ENCODE peak calls at places on chromosomes 1 and 21, in seven cellular contexts. O, P, N, F, U, Y and K are unnamed samples.

GRCh38 chr1:43039228-43040055 is 80.8 kb upstream of the SLC2A1 start:
- DNase-seq in O (no peak), P (no peak), N (no peak), F (no peak), U (no peak), Y (no peak), K (no peak)

GRCh38 chr1:109652446-109652845 is 3.5 kb upstream of the GSTM4 start:
- DNase-seq in O (no peak), P (no peak), N (no peak), F (no peak), U (no peak), Y (no peak), K (no peak)

GRCh38 chr1:41537257-41537656 is 52.8 kb upstream of the EDN2 start:
- DNase-seq in O (no peak), P (no peak), N (no peak), F (peak), U (peak), Y (no peak), K (peak)

GRCh38 chr1:45246760-45247159 is 40.4 kb upstream of the ZSWIM5 start:
- DNase-seq in O (peak), P (no peak), N (no peak), F (peak), U (peak), Y (no peak), K (peak)

GRCh38 chr1:99707535-99708142 is 58.8 kb downstream of the FRRS1 start:
- DNase-seq in O (peak), P (peak), N (peak), F (peak), U (peak), Y (no peak), K (peak)

GRCh38 chr1:58290685-58291372 is 255.7 kb downstream of the OMA1 start:
- DNase-seq in O (peak), P (no peak), N (no peak), F (peak), U (peak), Y (no peak), K (peak)

GRCh38 chr1:45512641-45513054 is 9.0 kb downstream of the PRDX1 start:
- DNase-seq in O (peak), P (no peak), N (peak), F (peak), U (peak), Y (no peak), K (peak)

GRCh38 chr21:45993210-45994085 is 11.9 kb downstream of the COL6A1 start:
- DNase-seq in O (no peak), P (peak), N (no peak), F (no peak), U (no peak), Y (peak), K (no peak)

GRCh38 chr21:20570824-20571232 is 427.4 kb upstream of the NCAM2 start:
- DNase-seq in O (no peak), P (no peak), N (no peak), F (no peak), U (no peak), Y (no peak), K (peak)

GRCh38 chr1:225437710-225438437 is 10.0 kb upstream of the LBR start:
- DNase-seq in O (no peak), P (no peak), N (no peak), F (peak), U (peak), Y (no peak), K (peak)

GRCh38 chr1:117173711-117174110 is 37.0 kb downstream of the VTCN1 start:
- DNase-seq in O (no peak), P (no peak), N (no peak), F (no peak), U (no peak), Y (no peak), K (no peak)

GRCh38 chr1:72845342-72845741 is 563.0 kb upstream of the NEGR1 start:
- DNase-seq in O (no peak), P (no peak), N (no peak), F (peak), U (peak), Y (no peak), K (peak)

GRCh38 chr1:202274611-202275010 is 67.1 kb downstream of the UBE2T start:
- DNase-seq in O (no peak), P (no peak), N (peak), F (peak), U (peak), Y (peak), K (peak)

GRCh38 chr1:178126790-178127189 is 32.9 kb downstream of the RASAL2 start:
- DNase-seq in O (peak), P (no peak), N (no peak), F (peak), U (peak), Y (peak), K (peak)

GRCh38 chr1:228198977-228199590 is 8.8 kb upstream of the OBSCN start:
- DNase-seq in O (no peak), P (no peak), N (no peak), F (peak), U (peak), Y (no peak), K (peak)

GRCh38 chr1:154726443-154726842 is 118.5 kb upstream of the ADAR start:
- DNase-seq in O (no peak), P (no peak), N (no peak), F (no peak), U (no peak), Y (no peak), K (no peak)

GRCh38 chr1:94142022-94142421 is 21.1 kb upstream of the ABCA4 start:
- DNase-seq in O (no peak), P (no peak), N (no peak), F (peak), U (peak), Y (no peak), K (peak)

DNA sequence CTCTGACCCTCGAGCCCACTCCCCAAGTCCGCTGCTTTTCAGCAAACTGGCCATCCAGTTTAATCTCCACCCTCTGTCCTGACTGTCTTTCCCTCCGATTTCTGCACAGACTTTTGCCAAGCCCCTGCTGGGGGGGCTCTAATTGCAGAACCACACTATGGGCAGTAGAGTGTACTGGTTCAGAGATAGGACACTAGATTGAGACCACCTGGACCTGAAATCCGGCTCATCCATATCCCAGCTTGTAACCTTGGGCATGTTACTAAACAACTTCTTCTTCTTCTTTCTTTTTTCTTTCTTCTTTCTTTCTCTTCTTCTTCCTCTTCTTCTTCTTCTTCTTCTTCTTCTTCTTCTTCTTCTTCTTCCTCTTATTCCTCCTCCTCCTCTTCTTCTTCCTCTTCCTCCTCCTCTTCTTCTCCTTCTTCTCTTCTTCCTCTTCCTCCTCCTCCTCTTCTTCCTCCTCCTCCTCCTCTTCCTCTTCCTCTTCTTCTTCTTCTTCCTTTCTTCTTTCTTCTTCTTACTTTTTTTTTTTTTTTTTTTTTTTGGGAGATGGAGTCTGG is 7.7 kb downstream of the LRRC71 start:
- DNase-seq in O (no peak), P (no peak), N (no peak), F (no peak), U (no peak), Y (no peak), K (no peak)
- TF ChIP-seq CTCF in O (no peak), P (no peak), N (no peak), F (no peak), U (no peak), Y (peak), K (no peak)

DNA sequence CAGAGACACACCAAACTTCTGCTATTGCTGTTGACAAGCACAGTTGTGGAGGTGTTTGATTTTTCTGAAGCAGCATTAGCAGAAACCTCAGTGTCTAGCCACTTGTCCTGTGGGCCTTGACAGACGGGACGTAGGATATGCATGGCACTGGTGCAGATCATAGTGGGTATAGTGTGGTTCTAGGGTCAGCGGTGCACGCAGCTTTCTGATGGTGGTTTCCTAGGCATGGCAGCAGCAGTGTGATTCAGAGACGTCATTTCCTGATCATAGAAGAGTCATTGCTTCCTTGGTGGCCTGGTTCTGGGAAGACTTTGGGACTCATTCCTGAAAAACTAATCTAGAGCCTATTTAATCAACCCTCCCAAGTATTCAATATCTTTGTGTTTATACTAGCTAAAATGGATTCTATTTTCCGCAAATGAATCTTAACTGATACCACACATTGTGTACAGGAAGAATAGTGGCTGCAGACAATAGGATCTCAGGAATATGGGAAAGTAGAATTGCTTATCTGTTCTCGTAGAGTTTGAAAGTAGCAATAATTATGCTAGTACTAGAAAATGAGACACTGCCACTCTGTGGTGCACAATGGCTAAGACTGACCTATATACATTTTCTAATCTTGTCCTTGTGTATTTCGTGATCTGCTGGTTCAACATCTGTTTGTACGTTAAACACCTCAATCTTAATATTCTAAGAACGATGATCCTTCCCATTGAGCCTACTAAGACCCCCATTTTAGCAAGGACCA is 2.8 kb upstream of the USP1 start:
- DNase-seq in O (no peak), P (no peak), N (no peak), F (peak), U (no peak), Y (no peak), K (peak)
- TF ChIP-seq CTCF in O (no peak), P (no peak), N (peak), F (no peak), U (no peak), Y (peak), K (peak)

DNA sequence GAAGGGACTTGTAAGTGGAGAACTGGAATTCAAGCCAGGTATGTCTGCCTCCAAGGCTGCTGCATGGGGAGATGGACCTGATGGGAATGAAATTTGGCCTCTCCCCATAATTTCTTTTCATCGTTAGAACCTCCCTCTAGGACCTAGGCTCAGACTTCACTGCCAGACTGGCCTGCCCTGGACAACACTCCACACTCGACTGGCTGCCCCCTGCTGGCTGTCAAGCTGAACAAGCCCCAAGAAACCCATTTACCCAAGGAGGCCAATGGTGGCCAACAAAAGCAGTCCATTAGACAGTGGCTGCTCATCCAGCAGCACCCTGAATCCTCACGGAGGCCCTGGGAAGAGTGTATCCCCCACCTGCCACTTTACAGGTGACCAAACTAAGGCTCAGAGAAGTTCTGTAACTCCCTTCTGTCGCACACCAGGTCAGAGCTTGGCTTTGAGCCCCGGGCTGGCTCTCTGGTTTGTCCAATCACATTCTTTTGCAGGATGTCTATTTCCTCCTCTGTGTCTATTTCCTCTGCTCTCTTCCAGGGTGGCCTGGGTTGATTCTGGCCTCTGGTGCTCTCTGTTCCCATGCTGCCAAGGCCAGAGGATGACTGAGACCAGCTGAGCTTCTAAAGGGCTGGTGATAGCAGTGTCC is 3.8 kb downstream of the RNF186 start:
- DNase-seq in O (no peak), P (no peak), N (peak), F (peak), U (peak), Y (no peak), K (peak)
- TF ChIP-seq CTCF in O (peak), P (no peak), N (peak), F (peak), U (peak), Y (peak), K (peak)

DNA sequence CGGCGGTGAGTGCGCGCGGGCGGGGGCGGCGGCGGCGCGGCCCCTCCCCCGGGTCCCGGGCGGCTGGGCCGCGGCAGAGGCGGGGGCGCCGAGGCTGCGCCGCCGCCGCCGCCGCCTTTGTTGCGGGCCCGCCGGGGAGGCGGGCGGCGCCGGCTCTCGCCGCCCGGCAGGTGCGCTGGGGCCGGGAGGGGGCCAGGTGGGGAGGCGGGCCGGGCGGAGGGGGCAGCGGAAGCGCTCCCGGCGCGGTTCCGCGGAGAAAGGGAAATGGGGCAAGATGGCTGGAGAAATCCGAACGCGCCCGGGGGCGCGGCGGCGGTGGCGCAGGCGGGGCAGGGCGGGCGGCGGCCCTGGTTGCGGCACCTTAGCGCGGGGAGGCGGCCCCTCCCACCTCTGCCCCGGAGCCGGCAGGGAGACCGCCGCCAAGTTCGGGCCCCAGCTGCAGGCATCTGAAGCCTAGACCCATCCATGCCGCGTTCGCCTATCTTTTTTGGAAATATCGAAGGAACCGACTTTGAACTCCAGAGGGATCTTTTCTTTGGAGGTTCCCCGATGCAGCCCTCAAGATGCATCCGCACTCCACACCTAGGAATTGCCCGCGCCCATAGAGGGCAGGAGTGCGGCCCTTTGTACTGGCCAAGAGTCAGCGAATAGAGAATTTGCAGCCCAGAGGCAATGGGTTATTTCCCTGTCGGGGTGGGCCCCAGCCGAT is 479 bp downstream of the POGK start:
- DNase-seq in O (no peak), P (peak), N (peak), F (peak), U (peak), Y (no peak), K (peak)
- TF ChIP-seq CTCF in O (peak), P (no peak), N (peak), F (peak), U (peak), Y (peak), K (peak)